ENCODE peak calls at places on chromosome 17, in six cellular contexts. P is upper lobe of right lung, A is heart right ventricle, K is breast epithelium, S is tibial artery, U is transverse colon. I is an unnamed sample. For H3K36me3, the result is how much of the 10 kb centered on the place peaks cover.

GRCh38 chr17:37483311-37484039 is 6.2 kb upstream of the DUSP14 start:
- DNase-seq in U (peak), A (no peak), S (no peak), K (no peak), P (no peak), I (no peak)

GRCh38 chr17:43556292-43556691 is 10.2 kb upstream of the ETV4 start:
- DNase-seq in P (peak), S (peak), U (peak), K (no peak), A (no peak), I (no peak)

GRCh38 chr17:76438906-76439305 is 14.0 kb downstream of the UBE2O start:
- DNase-seq in K (no peak), U (no peak), P (no peak), A (no peak), S (no peak), I (no peak)

GRCh38 chr17:40633871-40634270 is 13.7 kb downstream of the SMARCE1 start:
- DNase-seq in K (no peak), S (no peak), A (no peak), U (no peak), P (no peak), I (no peak)

GRCh38 chr17:54426287-54426886 is 474.3 kb upstream of the TOM1L1 start:
- DNase-seq in K (no peak), P (no peak), S (no peak), U (no peak), A (no peak), I (no peak)

GRCh38 chr17:50344712-50345380 is 1.1 kb upstream of the XYLT2 start:
- DNase-seq in U (no peak), A (no peak), P (no peak), S (peak), K (no peak), I (no peak)

GRCh38 chr17:54860617-54861468 is 39.8 kb upstream of the TOM1L1 start:
- DNase-seq in K (no peak), U (no peak), P (no peak), S (no peak), A (no peak), I (no peak)

GRCh38 chr17:78997881-78998280 is 11.7 kb downstream of the CANT1 start:
- DNase-seq in K (no peak), A (no peak), U (no peak), S (no peak), P (no peak), I (no peak)

GRCh38 chr17:7955414-7956042 is 23.5 kb downstream of the CNTROB start:
- DNase-seq in P (no peak), A (no peak), S (no peak), U (no peak), K (no peak), I (no peak)

GRCh38 chr17:20291076-20291475 is 176.3 kb downstream of the LGALS9B start:
- DNase-seq in A (no peak), U (no peak), K (no peak), S (no peak), P (no peak), I (no peak)

GRCh38 chr17:82943751-82944150 is 103.9 kb upstream of the ZNF750 start:
- DNase-seq in A (no peak), P (peak), K (no peak), S (peak), U (no peak), I (no peak)

GRCh38 chr17:44362056-44362355 is 1.6 kb downstream of the FAM171A2 start:
- DNase-seq in A (no peak), U (no peak), K (no peak), S (no peak), P (no peak), I (no peak)

GRCh38 chr17:49241763-49242312 is 11.3 kb upstream of the PHOSPHO1 start:
- DNase-seq in S (no peak), P (no peak), K (no peak), A (no peak), U (no peak), I (no peak)

GRCh38 chr17:45851873-45852272 is 7.2 kb downstream of the SPPL2C start:
- DNase-seq in A (no peak), S (no peak), P (peak), K (no peak), U (no peak), I (no peak)

GRCh38 chr17:11487469-11487868 is 110.8 kb upstream of the DNAH9 start:
- DNase-seq in K (no peak), S (no peak), U (no peak), P (no peak), A (no peak), I (no peak)

GRCh38 chr17:74163271-74163821 is 40.1 kb upstream of the RPL38 start:
- DNase-seq in K (no peak), A (no peak), S (peak), P (peak), U (no peak), I (no peak)

GRCh38 chr17:56322991-56323390 is 169.7 kb downstream of the ANKFN1 start:
- DNase-seq in U (no peak), A (no peak), S (no peak), P (no peak), K (no peak), I (no peak)

GRCh38 chr17:59073972-59074371 is 32.7 kb downstream of the TRIM37 start:
- DNase-seq in K (no peak), A (no peak), S (no peak), U (no peak), P (no peak), I (no peak)

GRCh38 chr17:62804822-62805221 is 3.3 kb downstream of the MARCHF10 start:
- DNase-seq in A (no peak), U (no peak), P (no peak), K (no peak), S (no peak), I (no peak)

GRCh38 chr17:80586464-80587228 is 42.0 kb downstream of the RPTOR start:
- DNase-seq in U (no peak), S (no peak), P (no peak), A (no peak), K (no peak), I (no peak)

GRCh38 chr17:38416840-38417209 is 11.4 kb upstream of the ARHGAP23 start:
- DNase-seq in P (peak), K (no peak), S (no peak), A (no peak), U (no peak), I (no peak)

GRCh38 chr17:50203589-50204345 is 2.3 kb upstream of the COL1A1 start:
- DNase-seq in A (no peak), S (no peak), U (peak), K (no peak), P (no peak), I (no peak)

GRCh38 chr17:58279016-58279671 is 1.6 kb downstream of the MPO start:
- DNase-seq in K (no peak), S (no peak), P (peak), A (peak), U (peak), I (no peak)

GRCh38 chr17:76922967-76923366 is 54.8 kb downstream of the MGAT5B start:
- DNase-seq in P (no peak), K (no peak), A (no peak), S (no peak), U (no peak), I (no peak)

GRCh38 chr17:78242024-78242742 is 10.8 kb downstream of the TMEM235 start:
- DNase-seq in P (no peak), A (no peak), S (no peak), K (no peak), U (no peak), I (no peak)

GRCh38 chr17:29870836-29871430 is 59.1 kb downstream of the SSH2 start:
- DNase-seq in U (no peak), S (no peak), K (no peak), P (no peak), A (no peak), I (no peak)

GRCh38 chr17:36869856-36870617 is 67.2 kb upstream of the LHX1 start:
- DNase-seq in K (no peak), U (no peak), P (no peak), A (no peak), S (no peak), I (no peak)

GRCh38 chr17:60102632-60103047 is 23.9 kb upstream of the HEATR6 start:
- DNase-seq in P (peak), U (peak), K (no peak), S (no peak), A (peak), I (no peak)

GRCh38 chr17:59513934-59514841 is 51.2 kb upstream of the DHX40 start:
- DNase-seq in K (peak), U (peak), S (peak), P (peak), A (peak), I (peak)

GRCh38 chr17:8332688-8333087 is 7.0 kb upstream of the ODF4 start:
- DNase-seq in K (peak), P (no peak), S (no peak), U (no peak), A (no peak), I (no peak)

GRCh38 chr17:80832888-80833583 is 158.6 kb upstream of the CHMP6 start:
- DNase-seq in A (peak), K (peak), U (peak), P (peak), S (peak), I (peak)

GRCh38 chr17:68700391-68700790 is 99.2 kb upstream of the FAM20A start:
- DNase-seq in S (no peak), K (no peak), P (no peak), A (no peak), U (no peak), I (no peak)
- H3K36me3 ChIP-seq in S (under half), K (under half), P (under half), A (under half), U (under half), I (under half)

DNA sequence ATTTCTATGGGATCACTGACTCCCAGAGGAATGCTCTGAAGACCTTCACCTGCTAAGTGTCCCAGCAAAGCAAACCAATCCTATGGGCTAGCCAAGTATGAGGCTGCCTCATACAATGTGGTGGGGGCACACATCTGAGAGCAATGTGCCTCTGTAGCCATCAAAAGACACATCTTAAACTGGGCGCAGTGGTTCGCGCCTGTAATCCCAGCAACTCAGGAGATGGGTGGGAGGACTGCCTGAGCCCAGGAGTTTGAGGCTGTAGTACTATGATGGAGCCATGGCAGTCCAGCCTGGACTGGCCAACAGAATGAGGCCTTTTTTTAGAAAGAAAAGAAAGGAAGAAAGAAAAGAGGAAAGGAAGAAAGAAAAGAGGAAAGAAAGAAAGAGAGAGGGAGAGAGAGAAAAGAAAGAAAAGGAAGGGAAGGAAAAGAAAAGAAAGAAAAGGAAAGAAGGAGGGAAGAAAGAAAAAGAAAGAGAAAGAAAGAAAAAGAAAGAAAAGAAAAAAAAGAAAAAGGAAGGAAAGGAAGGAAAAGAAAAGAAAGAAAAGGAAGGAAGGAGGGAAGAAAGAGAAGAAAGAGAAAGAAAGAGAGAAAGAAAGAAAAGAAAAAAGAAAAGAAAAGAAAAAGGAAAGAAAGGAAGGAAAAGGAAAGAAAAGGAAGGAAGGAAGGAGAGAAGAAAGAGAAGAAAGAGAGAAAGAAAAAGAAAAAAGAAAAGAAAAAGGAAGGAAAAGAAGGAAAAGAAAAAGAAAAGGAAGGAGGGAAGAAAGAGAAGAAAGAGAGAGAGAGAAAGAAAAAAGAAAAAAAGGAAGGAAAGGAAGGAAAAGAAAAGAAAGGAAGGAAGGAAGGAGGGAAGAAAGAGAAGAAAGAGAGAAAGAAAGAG is 430.3 kb downstream of the SLC39A11 start:
- DNase-seq in U (no peak), A (no peak), S (no peak), K (no peak), P (no peak), I (no peak)
- TF ChIP-seq CTCF in U (no peak), A (no peak), S (no peak), K (no peak), P (no peak), I (no peak)

GRCh38 chr17:64378890-64379354 is 11.7 kb downstream of the PECAM1 start:
- DNase-seq in K (no peak), A (no peak), P (peak), S (peak), U (peak), I (no peak)

GRCh38 chr17:64382184-64382583 is 8.5 kb downstream of the PECAM1 start:
- DNase-seq in K (no peak), A (no peak), U (no peak), P (peak), S (peak), I (no peak)

GRCh38 chr17:64377769-64378282 is 12.8 kb downstream of the PECAM1 start:
- DNase-seq in K (no peak), P (peak), U (no peak), A (no peak), S (peak), I (no peak)

GRCh38 chr17:64384253-64385186 is 6.1 kb downstream of the PECAM1 start:
- DNase-seq in A (no peak), U (no peak), S (peak), K (no peak), P (peak), I (peak)

GRCh38 chr17:64380985-64381384 is 9.7 kb downstream of the PECAM1 start:
- DNase-seq in K (no peak), A (no peak), U (no peak), S (no peak), P (no peak), I (no peak)
- H3K36me3 ChIP-seq in K (under half), A (under half), U (under half), S (under half), P (under half), I (under half)

DNA sequence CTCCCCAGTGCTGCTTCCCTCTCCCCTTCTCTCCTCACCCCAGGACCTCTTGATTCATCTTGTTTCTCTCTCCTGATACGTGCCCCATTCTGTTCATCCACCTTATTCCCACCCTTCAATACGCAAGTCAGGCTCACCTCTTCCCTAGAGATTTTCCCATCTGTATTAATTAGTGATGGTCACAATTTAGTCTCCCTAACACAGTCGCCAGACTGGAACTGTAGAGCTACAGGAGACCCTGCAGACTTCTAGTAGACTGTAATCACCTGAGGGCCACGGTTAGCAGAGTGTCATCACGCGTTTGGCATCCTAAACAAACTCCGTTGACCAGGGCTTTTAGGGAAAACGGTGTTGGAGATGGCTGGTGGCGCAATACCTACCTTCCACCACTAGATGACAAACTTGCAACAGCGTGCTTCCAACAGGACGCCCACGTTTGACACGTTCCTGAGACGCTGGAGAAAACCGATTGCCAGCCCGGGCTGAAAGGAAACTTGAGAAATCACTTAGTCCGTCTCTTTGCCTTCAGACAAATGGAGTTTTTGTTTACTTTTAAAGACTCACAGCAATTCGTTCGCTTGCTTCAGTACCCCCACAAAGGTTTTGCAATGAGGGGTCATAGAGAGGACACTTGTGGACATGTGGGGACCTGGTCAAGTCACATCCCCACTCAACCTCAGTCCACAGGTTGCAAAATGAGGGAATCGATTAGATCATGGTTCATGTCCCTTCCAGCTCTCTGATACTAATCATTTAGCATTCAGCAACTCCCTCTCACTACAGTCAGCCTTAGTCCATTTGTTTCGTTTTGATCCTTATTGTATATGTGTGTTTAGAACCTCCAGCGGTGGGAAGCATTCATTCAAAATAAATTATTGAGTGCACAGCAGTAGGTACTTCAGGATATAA is 20.6 kb downstream of the MYL4 start:
- DNase-seq in S (peak), U (peak), K (peak), P (peak), A (peak), I (peak)
- TF ChIP-seq CTCF in S (peak), U (peak), K (peak), P (peak), A (peak), I (peak)

GRCh38 chr17:17165666-17166308 is 40.3 kb downstream of the PLD6 start:
- DNase-seq in P (no peak), S (no peak), U (no peak), A (no peak), K (no peak), I (no peak)

GRCh38 chr17:17164156-17164555 is 42.0 kb downstream of the PLD6 start:
- DNase-seq in K (no peak), S (no peak), A (no peak), P (no peak), U (no peak), I (no peak)

GRCh38 chr17:17167356-17167755 is 38.8 kb downstream of the PLD6 start:
- DNase-seq in S (no peak), K (no peak), A (no peak), P (no peak), U (no peak), I (no peak)

GRCh38 chr17:17166446-17166845 is 39.7 kb downstream of the PLD6 start:
- DNase-seq in A (no peak), U (no peak), K (no peak), S (no peak), P (no peak), I (no peak)

GRCh38 chr17:17164676-17165075 is 41.5 kb downstream of the PLD6 start:
- DNase-seq in P (no peak), U (no peak), S (no peak), K (no peak), A (no peak), I (no peak)
- H3K36me3 ChIP-seq in P (half or more), U (under half), S (half or more), K (under half), A (half or more), I (under half)

I was measured in kidney epithelial cell.